ENCODE peak calls at places on chromosomes 6 and 20, in eight cellular contexts. X is SK-N-MC, W is T-cell, H is Caki2, P is NCI-H1436, Z is uterus, S is WERI-Rb-1, M is AG10803. D is an unnamed sample.

GRCh38 chr6:11771473-11772048 is 7.0 kb downstream of the ADTRP start:
- DNase-seq in Z (no peak), P (no peak), M (no peak), X (no peak), W (no peak), H (no peak), S (no peak), D (no peak)

GRCh38 chr6:166691741-166692140 is 64.7 kb upstream of the RPS6KA2 start:
- DNase-seq in H (no peak), W (no peak), Z (peak), S (no peak), M (no peak), X (no peak), P (peak), D (no peak)

GRCh38 chr6:41408982-41409381 is 73.6 kb downstream of the NCR2 start:
- DNase-seq in H (no peak), Z (no peak), S (no peak), W (no peak), X (no peak), P (no peak), M (no peak), D (no peak)

GRCh38 chr6:152575621-152576150 is 61.5 kb downstream of the SYNE1 start:
- DNase-seq in W (no peak), X (no peak), Z (peak), P (peak), S (no peak), M (peak), H (peak), D (no peak)

GRCh38 chr6:37083243-37084138 is 78.0 kb downstream of the FGD2 start:
- DNase-seq in X (no peak), H (no peak), P (peak), W (no peak), M (peak), Z (peak), S (no peak), D (no peak)

GRCh38 chr6:33915134-33915533 is 111.3 kb upstream of the MLN start:
- DNase-seq in M (no peak), W (peak), S (no peak), H (no peak), X (no peak), Z (peak), P (no peak), D (no peak)

GRCh38 chr20:63701051-63701328 is 4.5 kb downstream of the TNFRSF6B start:
- DNase-seq in S (no peak), P (no peak), X (no peak), M (no peak), Z (no peak), W (no peak), H (no peak), D (no peak)

GRCh38 chr20:6579417-6579816 is 188.1 kb upstream of the BMP2 start:
- DNase-seq in X (no peak), W (no peak), P (no peak), Z (no peak), M (peak), H (no peak), S (no peak), D (no peak)

GRCh38 chr6:2875840-2876207 is 27.3 kb downstream of the SERPINB9 start:
- DNase-seq in H (no peak), X (no peak), M (no peak), S (no peak), P (no peak), W (peak), Z (no peak), D (no peak)

GRCh38 chr6:5878792-5879191 is 127.9 kb downstream of the NRN1 start:
- DNase-seq in W (no peak), X (no peak), Z (no peak), H (no peak), M (no peak), S (no peak), P (no peak), D (no peak)

GRCh38 chr20:33672426-33673114 is 1.7 kb downstream of the NECAB3 start:
- DNase-seq in H (no peak), X (no peak), P (no peak), Z (no peak), M (no peak), S (peak), W (no peak), D (no peak)

GRCh38 chr6:14647311-14647710 is 529.7 kb downstream of the CD83 start:
- DNase-seq in X (no peak), H (no peak), Z (no peak), S (no peak), P (no peak), W (no peak), M (no peak), D (no peak)

GRCh38 chr6:169189686-169190085 is 64.0 kb downstream of the THBS2 start:
- DNase-seq in S (no peak), M (peak), Z (no peak), W (no peak), X (no peak), H (no peak), P (no peak), D (no peak)

GRCh38 chr6:154653853-154654252 is 79.4 kb upstream of the SCAF8 start:
- DNase-seq in W (no peak), H (peak), Z (peak), X (no peak), M (peak), P (no peak), S (no peak), D (no peak)

GRCh38 chr6:167722634-167723309 is 103.9 kb upstream of the AFDN start:
- DNase-seq in X (no peak), H (no peak), M (no peak), Z (no peak), S (no peak), W (no peak), P (no peak), D (no peak)

GRCh38 chr6:103335412-103335811 is 1524.3 kb downstream of the HACE1 start:
- DNase-seq in S (no peak), X (no peak), W (no peak), Z (no peak), M (no peak), H (no peak), P (no peak), D (no peak)

GRCh38 chr6:14278436-14278835 is 160.9 kb downstream of the CD83 start:
- DNase-seq in H (no peak), Z (no peak), M (no peak), S (no peak), X (no peak), P (no peak), W (no peak), D (no peak)

GRCh38 chr6:101776919-101777350 is 383.4 kb downstream of the GRIK2 start:
- DNase-seq in S (no peak), X (no peak), W (no peak), H (no peak), M (no peak), Z (no peak), P (no peak), D (no peak)

GRCh38 chr6:33676416-33677152 is 34.9 kb downstream of the UQCC2 start:
- DNase-seq in M (no peak), P (no peak), S (no peak), Z (no peak), X (no peak), W (no peak), H (no peak), D (no peak)

GRCh38 chr20:38692436-38693411 is 31.6 kb upstream of the SLC32A1 start:
- DNase-seq in S (no peak), P (peak), Z (no peak), H (peak), W (peak), M (peak), X (peak), D (no peak)

GRCh38 chr6:2376429-2377355 is 131.3 kb upstream of the GMDS start:
- DNase-seq in S (no peak), W (no peak), H (peak), M (peak), Z (no peak), X (no peak), P (no peak), D (no peak)

GRCh38 chr20:11229772-11230171 is 556.0 kb upstream of the JAG1 start:
- DNase-seq in W (no peak), Z (peak), S (no peak), M (peak), X (no peak), H (peak), P (no peak), D (no peak)

GRCh38 chr20:57481281-57481711 is 43.6 kb downstream of the CTCFL start:
- DNase-seq in P (no peak), H (no peak), S (no peak), W (no peak), X (no peak), Z (no peak), M (no peak), D (no peak)

GRCh38 chr6:25061289-25061945 is 125.7 kb upstream of the RIPOR2 start:
- DNase-seq in W (no peak), S (no peak), P (no peak), Z (no peak), M (peak), H (no peak), X (no peak), D (no peak)

GRCh38 chr20:258963-259362 is 1.4 kb downstream of the DEFB132 start:
- DNase-seq in H (no peak), W (no peak), P (no peak), M (peak), X (no peak), S (peak), Z (no peak), D (no peak)

GRCh38 chr6:124961784-124962611 is at the start of gene RNF217:
- DNase-seq in Z (peak), M (peak), W (no peak), P (no peak), S (peak), X (no peak), H (peak), D (no peak)

GRCh38 chr20:44176833-44177533 is 10.0 kb downstream of the JPH2 start:
- DNase-seq in X (no peak), P (no peak), M (peak), Z (no peak), H (no peak), S (no peak), W (no peak), D (no peak)

GRCh38 chr6:7107578-7108195 is at the start of gene RREB1:
- DNase-seq in X (no peak), W (peak), S (peak), P (peak), H (no peak), M (peak), Z (peak), D (no peak)

GRCh38 chr6:126534418-126534817 is 194.5 kb downstream of the CENPW start:
- DNase-seq in W (no peak), X (no peak), P (no peak), H (no peak), Z (no peak), M (no peak), S (no peak), D (no peak)

GRCh38 chr6:115456848-115457247 is 603.8 kb downstream of the FRK start:
- DNase-seq in M (no peak), X (no peak), Z (no peak), W (no peak), H (no peak), S (no peak), P (no peak), D (no peak)

GRCh38 chr6:26365633-26365995 is 616 bp downstream of the BTN3A2 start:
- DNase-seq in P (no peak), M (no peak), S (no peak), W (no peak), H (no peak), Z (no peak), X (no peak), D (no peak)

GRCh38 chr6:21505574-21505990 is 88.0 kb upstream of the SOX4 start:
- DNase-seq in P (no peak), Z (no peak), X (no peak), W (no peak), M (no peak), S (no peak), H (no peak), D (no peak)

GRCh38 chr20:59598625-59599310 is 5.6 kb upstream of the PHACTR3 start:
- DNase-seq in X (no peak), Z (no peak), H (peak), S (peak), W (no peak), M (peak), P (peak), D (peak)

GRCh38 chr20:48668451-48668946 is 159.3 kb downstream of the PREX1 start:
- DNase-seq in S (no peak), P (no peak), W (no peak), X (no peak), H (no peak), Z (no peak), M (no peak), D (no peak)

GRCh38 chr6:82363368-82364086 is at the start of gene TPBG:
- DNase-seq in H (peak), M (peak), W (no peak), P (peak), Z (peak), X (no peak), S (peak), D (peak)

GRCh38 chr20:22830138-22830537 is 205.0 kb upstream of the SSTR4 start:
- DNase-seq in H (no peak), W (no peak), S (no peak), M (no peak), X (no peak), P (no peak), Z (no peak), D (no peak)

GRCh38 chr20:46130534-46130933 is 12.4 kb downstream of the CD40 start:
- DNase-seq in H (no peak), M (no peak), X (no peak), P (no peak), W (no peak), Z (no peak), S (no peak), D (peak)

GRCh38 chr20:50146732-50147662 is 6.5 kb downstream of the PEDS1 start:
- DNase-seq in Z (no peak), H (peak), W (peak), S (no peak), M (no peak), P (peak), X (no peak), D (no peak)

GRCh38 chr6:15570171-15570570 is 92.7 kb downstream of the DTNBP1 start:
- DNase-seq in Z (no peak), X (no peak), S (no peak), W (no peak), M (no peak), P (no peak), H (no peak), D (no peak)

D was measured in NCI-H187.